ENCODE peak calls at places on chromosomes 1 and 21, in ten cellular contexts. F is EH; P is activated T-helper 9 cell treated with anti-CD3 and anti-CD28 coated beads, Interleukin-2, amount 50 U/mL, for 16 hours; N is tibial nerve; O is PC-3; Q is NCI-H1105; R is activated naive CD8-positive, alpha-beta T cell treated with anti-CD3 and anti-CD28 coated beads, Interleukin-2, amount 10 ng/mL, durations not matched to agents 7 days and 5 days; G is GM18507; S is KBM-7; A is ELF-1. T is an unnamed sample.

GRCh38 chr1:229127301-229127700 is 143.6 kb upstream of the RAB4A start:
- DNase-seq in F (peak; percentile 3), P (no peak), N (no peak), O (no peak), Q (no peak), R (peak; percentile 54), G (no peak), S (peak; percentile 58), A (no peak), T (no peak)

GRCh38 chr1:223233410-223234163 is 90.5 kb upstream of the TLR5 start:
- DNase-seq in F (peak; percentile 79), P (no peak), N (no peak), O (peak; percentile 92), Q (no peak), R (no peak), G (no peak), S (no peak), A (peak; percentile 21), T (no peak)

GRCh38 chr1:116356067-116356466 is 17.0 kb upstream of the ATP1A1 start:
- DNase-seq in F (no peak), P (no peak), N (no peak), O (no peak), Q (no peak), R (no peak), G (no peak), S (no peak), A (no peak), T (no peak)

GRCh38 chr1:107776898-107777663 is 187.9 kb downstream of the VAV3 start:
- DNase-seq in F (no peak), P (no peak), N (no peak), O (no peak), Q (peak; percentile 28), R (no peak), G (no peak), S (no peak), A (no peak), T (no peak)

GRCh38 chr1:56644941-56645662 is at the start of gene PRKAA2:
- DNase-seq in F (peak; percentile 37), P (no peak), N (no peak), O (peak; percentile 52), Q (peak; percentile 29), R (peak; percentile 31), G (no peak), S (peak; percentile 6), A (peak; percentile 48), T (peak; percentile 43)

GRCh38 chr1:21553116-21553926 is 44.1 kb downstream of the ALPL start:
- DNase-seq in F (peak; percentile 81), P (no peak), N (no peak), O (peak; percentile 6), Q (no peak), R (no peak), G (no peak), S (no peak), A (peak; percentile 54), T (no peak)

GRCh38 chr21:15210235-15210678 is 145.5 kb upstream of the NRIP1 start:
- DNase-seq in F (peak; percentile 57), P (no peak), N (peak; percentile 50), O (peak; percentile 94), Q (no peak), R (no peak), G (no peak), S (no peak), A (peak; percentile 91), T (no peak)

GRCh38 chr1:152436593-152437338 is 22.7 kb upstream of the CRNN start:
- DNase-seq in F (peak; percentile 64), P (no peak), N (no peak), O (peak; percentile 36), Q (no peak), R (no peak), G (no peak), S (no peak), A (no peak), T (no peak)

GRCh38 chr1:106876384-106876783 is 180.1 kb upstream of the PRMT6 start:
- DNase-seq in F (no peak), P (no peak), N (no peak), O (no peak), Q (no peak), R (no peak), G (no peak), S (no peak), A (no peak), T (no peak)

GRCh38 chr1:59315529-59316433 is 18.9 kb downstream of the FGGY start:
- DNase-seq in F (no peak), P (no peak), N (no peak), O (no peak), Q (no peak), R (no peak), G (no peak), S (no peak), A (no peak), T (no peak)

GRCh38 chr1:225454067-225454618 is 26.3 kb upstream of the LBR start:
- DNase-seq in F (no peak), P (no peak), N (no peak), O (peak; percentile 92), Q (peak; percentile 73), R (no peak), G (no peak), S (no peak), A (no peak), T (peak; percentile 91)

GRCh38 chr1:204320413-204320812 is 39.3 kb downstream of the PLEKHA6 start:
- DNase-seq in F (peak; percentile 96), P (no peak), N (no peak), O (peak; percentile 83), Q (no peak), R (no peak), G (no peak), S (no peak), A (peak; percentile 65), T (no peak)

GRCh38 chr1:115429242-115429641 is 91.2 kb upstream of the NGF start:
- DNase-seq in F (peak; percentile 87), P (no peak), N (no peak), O (peak; percentile 73), Q (no peak), R (no peak), G (no peak), S (no peak), A (no peak), T (no peak)

GRCh38 chr1:96510911-96511310 is 210.7 kb upstream of the PTBP2 start:
- DNase-seq in F (no peak), P (no peak), N (no peak), O (peak; percentile 55), Q (no peak), R (no peak), G (no peak), S (no peak), A (no peak), T (peak; percentile 28)

GRCh38 chr1:171877711-171878110 is 36.4 kb downstream of the DNM3 start:
- DNase-seq in F (no peak), P (no peak), N (no peak), O (no peak), Q (no peak), R (no peak), G (no peak), S (no peak), A (no peak), T (no peak)

GRCh38 chr1:219826290-219826689 is 102.1 kb downstream of the SLC30A10 start:
- DNase-seq in F (no peak), P (no peak), N (no peak), O (no peak), Q (no peak), R (no peak), G (no peak), S (no peak), A (no peak), T (no peak)

GRCh38 chr1:210123924-210124589 is 108.5 kb upstream of the SERTAD4 start:
- DNase-seq in F (peak; percentile 73), P (no peak), N (no peak), O (peak; percentile 91), Q (no peak), R (no peak), G (no peak), S (no peak), A (no peak), T (no peak)

GRCh38 chr1:4637616-4638346 is 16.6 kb upstream of the AJAP1 start:
- DNase-seq in F (no peak), P (no peak), N (no peak), O (no peak), Q (no peak), R (no peak), G (no peak), S (no peak), A (peak; percentile 31), T (no peak)

GRCh38 chr1:192382758-192383157 is 66.0 kb downstream of the RGS21 start:
- DNase-seq in F (no peak), P (no peak), N (no peak), O (no peak), Q (no peak), R (no peak), G (no peak), S (no peak), A (peak; percentile 1), T (no peak)

GRCh38 chr1:110309768-110310167 is 29.4 kb upstream of the RBM15 start:
- DNase-seq in F (peak; percentile 91), P (no peak), N (no peak), O (peak; percentile 29), Q (no peak), R (no peak), G (no peak), S (no peak), A (no peak), T (no peak)

GRCh38 chr1:7538033-7538432 is 233.1 kb upstream of the VAMP3 start:
- DNase-seq in F (peak; percentile 69), P (no peak), N (no peak), O (peak; percentile 11), Q (no peak), R (no peak), G (no peak), S (no peak), A (peak; percentile 36), T (no peak)

GRCh38 chr1:169460193-169460833 is 25.4 kb downstream of the SLC19A2 start:
- DNase-seq in F (peak; percentile 9), P (no peak), N (no peak), O (no peak), Q (no peak), R (peak; percentile 36), G (no peak), S (no peak), A (peak; percentile 58), T (no peak)

GRCh38 chr1:32142446-32143301 is 34.8 kb downstream of the KPNA6 start:
- DNase-seq in F (peak; percentile 85), P (no peak), N (peak; percentile 16), O (peak; percentile 82), Q (no peak), R (no peak), G (no peak), S (peak; percentile 17), A (peak; percentile 7), T (peak; percentile 32)

GRCh38 chr1:56188855-56189254 is 390.5 kb downstream of the PLPP3 start:
- DNase-seq in F (no peak), P (no peak), N (no peak), O (no peak), Q (no peak), R (no peak), G (no peak), S (no peak), A (no peak), T (no peak)

GRCh38 chr1:14689996-14690614 is 91.6 kb downstream of the KAZN start:
- DNase-seq in F (no peak), P (no peak), N (no peak), O (peak; percentile 44), Q (no peak), R (no peak), G (no peak), S (no peak), A (no peak), T (no peak)

GRCh38 chr1:204530932-204531331 is 14.7 kb downstream of the MDM4 start:
- DNase-seq in F (no peak), P (no peak), N (no peak), O (peak; percentile 36), Q (no peak), R (no peak), G (peak; percentile 40), S (no peak), A (no peak), T (no peak)

GRCh38 chr1:92118826-92119225 is 38.7 kb downstream of the BTBD8 start:
- DNase-seq in F (no peak), P (no peak), N (no peak), O (peak; percentile 83), Q (no peak), R (no peak), G (no peak), S (no peak), A (no peak), T (no peak)

GRCh38 chr1:175690298-175690697 is 53.1 kb downstream of the TNR start:
- DNase-seq in F (no peak), P (no peak), N (no peak), O (no peak), Q (no peak), R (no peak), G (no peak), S (no peak), A (no peak), T (no peak)

T was measured in COR-L47.